ENCODE peak calls at places on chromosomes 12 and 14, in four cellular contexts. B is psoas muscle; K is heart left ventricle; U is CD8-positive, alpha-beta T cell. D is an unnamed sample. For H3K27me3, the result is how much of the 10 kb centered on the place peaks cover.

GRCh38 chr14:30296956-30297405 is 262.0 kb upstream of the G2E3 start:
- DNase-seq in U (no peak), B (no peak), K (no peak), D (no peak)

GRCh38 chr14:91417983-91418386 is 365 bp upstream of the CCDC88C start:
- DNase-seq in K (no peak), U (peak), B (peak), D (no peak)

GRCh38 chr14:51283402-51283825 is 43.4 kb downstream of the TMX1 start:
- DNase-seq in U (no peak), B (no peak), K (no peak), D (peak)

GRCh38 chr14:104441275-104442106 is 138.1 kb upstream of the C14orf180 start:
- DNase-seq in B (no peak), U (peak), K (no peak), D (no peak)

GRCh38 chr12:121774968-121775474 is 18.5 kb downstream of the RHOF start:
- DNase-seq in B (no peak), K (no peak), U (no peak), D (no peak)

GRCh38 chr14:20781805-20782204 is 737 bp downstream of the RNASE6 start:
- DNase-seq in K (no peak), U (peak), B (no peak), D (no peak)

GRCh38 chr14:85764809-85765208 is 234.9 kb downstream of the FLRT2 start:
- DNase-seq in U (no peak), K (no peak), B (peak), D (peak)

GRCh38 chr14:67391266-67391665 is 20.7 kb downstream of the PLEK2 start:
- DNase-seq in K (no peak), U (no peak), B (no peak), D (no peak)

GRCh38 chr12:15701212-15701611 is 88.0 kb downstream of the EPS8 start:
- DNase-seq in B (no peak), K (no peak), U (no peak), D (peak)

GRCh38 chr14:92490239-92490959 is 23.2 kb upstream of the RIN3 start:
- DNase-seq in B (no peak), K (no peak), U (no peak), D (no peak)

GRCh38 chr14:24108336-24108874 is 6.2 kb upstream of the DCAF11 start:
- DNase-seq in K (no peak), B (no peak), U (no peak), D (no peak)

GRCh38 chr14:24935796-24936195 is 114.2 kb downstream of the STXBP6 start:
- DNase-seq in B (no peak), U (no peak), K (no peak), D (no peak)

GRCh38 chr14:55126089-55126488 is 3.0 kb upstream of the LGALS3 start:
- DNase-seq in U (no peak), K (peak), B (no peak), D (no peak)
- H3K27me3 ChIP-seq in U (under half), K (under half), B (under half), D (under half)

DNA sequence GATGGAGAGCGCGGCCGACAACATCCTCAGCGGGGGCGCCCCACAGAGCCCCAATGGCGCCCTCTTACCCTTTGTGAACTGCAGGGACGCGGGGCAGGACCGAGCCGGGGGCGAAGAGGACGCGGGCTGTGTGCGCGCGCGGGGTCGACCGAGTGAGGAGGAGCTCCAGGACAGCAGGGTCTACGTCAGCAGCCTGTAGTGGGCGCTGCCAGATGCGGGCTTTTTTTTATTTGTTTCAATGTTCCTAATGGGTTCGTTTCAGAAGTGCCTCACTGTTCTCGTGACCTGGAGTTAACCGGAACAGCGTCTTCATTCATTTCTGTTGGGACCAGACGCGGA is 103.8 kb upstream of the FKBP4 start:
- DNase-seq in B (no peak), K (no peak), U (peak), D (no peak)
- H3K27me3 ChIP-seq in B (under half), K (under half), U (under half), D (under half)

DNA sequence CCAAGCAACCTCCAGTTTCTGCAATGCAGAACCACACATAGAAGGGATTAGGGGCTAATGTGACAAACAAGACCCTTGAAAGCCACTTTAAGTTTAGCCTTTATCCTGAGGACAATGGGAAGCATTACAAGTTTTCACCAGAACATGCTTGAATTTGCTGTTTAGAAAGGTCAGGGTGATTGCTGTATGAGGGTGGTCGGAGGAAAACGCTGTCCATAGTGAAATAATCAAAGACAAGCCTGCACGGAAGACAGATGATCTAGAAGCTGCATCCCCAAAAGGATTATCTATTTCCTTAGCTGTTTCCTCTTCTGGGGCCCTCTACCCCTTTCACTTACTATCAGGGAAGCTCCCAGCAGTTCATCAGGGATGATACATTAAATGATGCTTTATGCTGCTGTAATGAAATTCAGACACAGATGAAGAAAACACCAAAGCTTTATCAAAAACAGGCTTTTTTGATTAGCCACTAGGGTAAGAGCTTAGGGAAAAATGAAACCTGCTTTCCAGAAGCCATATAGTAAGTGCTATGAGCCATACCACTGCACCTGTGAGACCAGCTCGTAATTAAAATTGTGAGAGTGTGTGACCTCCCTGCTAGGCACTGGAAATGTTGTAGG is 6.5 kb downstream of the HAL start:
- DNase-seq in B (no peak), K (no peak), U (no peak), D (no peak)
- H3K27me3 ChIP-seq in B (under half), K (under half), U (under half), D (under half)

GRCh38 chr12:3199551-3200031 is 122.4 kb downstream of the TSPAN9 start:
- DNase-seq in U (no peak), K (no peak), B (no peak), D (peak)
- H3K27me3 ChIP-seq in U (under half), K (under half), B (under half), D (under half)

GRCh38 chr14:100587248-100587762 is at the start of gene BEGAIN:
- DNase-seq in U (no peak), B (peak), K (peak), D (no peak)
- H3K27me3 ChIP-seq in U (under half), B (under half), K (under half), D (under half)

GRCh38 chr12:53751336-53752191 is at the start of gene CISTR:
- DNase-seq in B (peak), U (peak), K (no peak), D (no peak)
- H3K27me3 ChIP-seq in B (under half), U (under half), K (under half), D (half or more)

DNA sequence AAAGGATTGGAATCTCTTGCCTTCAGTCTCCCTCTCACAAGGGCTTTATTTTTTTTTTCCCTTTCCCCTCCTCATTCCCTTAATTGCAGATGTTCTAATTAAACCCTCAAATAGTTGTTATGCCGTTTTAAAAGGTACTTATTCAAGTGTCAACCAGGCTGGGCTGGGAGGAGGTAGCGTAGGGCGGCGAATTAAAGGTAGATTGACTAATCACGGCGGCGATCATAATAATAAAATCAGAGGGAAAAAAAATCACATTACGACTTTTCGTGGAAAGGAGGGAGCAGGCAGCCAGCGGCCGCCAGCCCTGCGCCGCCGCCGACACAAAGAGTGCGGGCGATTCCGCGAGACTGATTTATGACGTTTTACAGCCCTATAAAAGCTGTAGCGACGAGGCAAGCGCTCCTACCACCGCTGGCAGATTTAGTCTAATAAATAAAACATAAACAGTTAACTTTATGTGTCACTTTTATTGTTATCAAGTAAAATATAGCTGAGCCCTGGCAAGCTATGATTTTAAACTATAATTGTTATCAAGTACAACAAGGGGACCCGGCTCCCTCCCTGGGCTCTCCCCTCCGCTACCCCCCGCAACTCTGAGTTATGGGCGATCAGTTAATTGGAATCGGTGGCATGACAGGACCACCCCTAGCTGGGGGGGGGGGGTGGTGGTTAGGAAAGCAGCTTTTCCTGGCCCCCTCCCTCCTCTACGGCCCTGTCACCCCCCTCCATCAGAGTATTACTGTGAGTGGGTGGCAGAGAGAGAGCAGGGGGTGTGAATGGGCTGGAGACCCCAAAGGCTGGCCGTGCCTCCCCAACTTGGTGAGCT is 1.5 kb upstream of the HOXC4 start:
- DNase-seq in B (no peak), U (no peak), K (no peak), D (no peak)
- H3K27me3 ChIP-seq in B (under half), U (half or more), K (half or more), D (half or more)

D was measured in brain microvascular endothelial cell.